ENCODE peak calls at places on chromosomes 13 and 19, in ten cellular contexts. Q, U, A, R, B, N, J, K, C and L are unnamed samples.

GRCh38 chr13:24511824-24512207 is 762 bp downstream of the PARP4 start:
- DNase-seq in B (no peak), Q (no peak), U (no peak), C (no peak), J (no peak), K (no peak), R (no peak), N (no peak), A (no peak), L (no peak)

GRCh38 chr19:11574689-11575088 is 2.8 kb downstream of the ACP5 start:
- DNase-seq in J (no peak), Q (no peak), K (no peak), N (no peak), R (no peak), A (no peak), B (no peak), C (no peak), U (no peak), L (no peak)

GRCh38 chr13:102721800-102722231 is 27.0 kb upstream of the METTL21C start:
- DNase-seq in N (peak), B (peak), U (peak), R (no peak), Q (no peak), C (no peak), A (peak), K (peak), J (no peak), L (no peak)

GRCh38 chr13:113448885-113449692 is 4.2 kb downstream of the ADPRHL1 start:
- DNase-seq in K (no peak), C (no peak), R (no peak), Q (no peak), U (peak), J (peak), B (no peak), N (peak), A (no peak), L (peak)

GRCh38 chr13:48892311-48892710 is 83.4 kb upstream of the FNDC3A start:
- DNase-seq in K (peak), R (no peak), A (no peak), B (no peak), J (no peak), N (no peak), Q (no peak), U (peak), C (no peak), L (no peak)

GRCh38 chr19:48123907-48124675 is 13.5 kb upstream of the PLA2G4C start:
- DNase-seq in B (no peak), K (peak), C (no peak), R (no peak), N (no peak), Q (peak), U (peak), J (peak), A (no peak), L (peak)

GRCh38 chr13:22569830-22570229 is 610.9 kb upstream of the SGCG start:
- DNase-seq in B (no peak), J (no peak), K (no peak), C (no peak), N (no peak), R (no peak), A (no peak), U (no peak), Q (no peak), L (no peak)

GRCh38 chr13:33582121-33582520 is 235.8 kb upstream of the RFC3 start:
- DNase-seq in C (no peak), A (no peak), Q (no peak), U (no peak), B (no peak), J (no peak), R (no peak), K (no peak), N (no peak), L (no peak)

GRCh38 chr13:95485045-95485517 is 67.4 kb upstream of the CLDN10 start:
- DNase-seq in R (no peak), C (no peak), B (no peak), N (no peak), A (no peak), Q (no peak), J (no peak), K (peak), U (peak), L (no peak)

GRCh38 chr13:43391021-43391420 is 367.6 kb downstream of the DNAJC15 start:
- DNase-seq in R (no peak), J (no peak), Q (no peak), A (no peak), K (no peak), U (no peak), C (no peak), N (no peak), B (no peak), L (no peak)

GRCh38 chr13:21326155-21327030 is 132.7 kb downstream of the ZDHHC20 start:
- DNase-seq in C (no peak), R (peak), A (no peak), U (peak), J (no peak), Q (no peak), K (peak), B (peak), N (peak), L (peak)

GRCh38 chr19:55597493-55597892 is 1.8 kb downstream of the FIZ1 start:
- DNase-seq in C (no peak), K (no peak), B (no peak), U (no peak), N (no peak), J (no peak), A (no peak), Q (no peak), R (no peak), L (no peak)

GRCh38 chr19:23531231-23531790 is 136.0 kb upstream of the ZNF91 start:
- DNase-seq in U (no peak), J (no peak), Q (no peak), A (no peak), B (no peak), K (no peak), R (no peak), C (no peak), N (no peak), L (no peak)

GRCh38 chr13:50800091-50800739 is 43.3 kb downstream of the DLEU7 start:
- DNase-seq in C (no peak), B (no peak), R (no peak), N (no peak), K (no peak), U (no peak), J (no peak), A (no peak), Q (no peak), L (no peak)

GRCh38 chr13:113126265-113127150 is 3.9 kb downstream of the F10 start:
- DNase-seq in A (no peak), U (no peak), K (no peak), J (no peak), R (no peak), Q (no peak), B (no peak), N (no peak), C (no peak), L (no peak)

GRCh38 chr13:113552786-113553540 is 31.6 kb upstream of the TFDP1 start:
- DNase-seq in U (no peak), B (no peak), C (no peak), J (no peak), N (no peak), A (no peak), R (no peak), Q (no peak), K (no peak), L (no peak)

GRCh38 chr13:80374453-80374852 is 33.5 kb upstream of the SPRY2 start:
- DNase-seq in Q (no peak), C (no peak), B (no peak), R (no peak), A (no peak), K (no peak), U (no peak), N (no peak), J (no peak), L (no peak)

GRCh38 chr13:39106216-39106995 is 68.2 kb downstream of the NHLRC3 start:
- DNase-seq in A (no peak), K (peak), U (no peak), Q (no peak), R (no peak), N (no peak), B (no peak), C (no peak), J (no peak), L (peak)

GRCh38 chr19:11027381-11027780 is 61.9 kb upstream of the LDLR start:
- DNase-seq in N (no peak), K (no peak), C (no peak), Q (no peak), J (no peak), A (no peak), R (no peak), U (no peak), B (no peak), L (no peak)